ENCODE peak calls at places on chromosome 13, in four cellular contexts. M is body of pancreas, G is pancreas, K is H9. H is an unnamed sample.

GRCh38 chr13:106917673-106918652 is 350.0 kb upstream of the ARGLU1 start:
- DNase-seq in M (peak), G (peak), K (peak), H (peak)

GRCh38 chr13:101309014-101309619 is 107.2 kb downstream of the NALCN start:
- DNase-seq in M (no peak), G (no peak), K (no peak), H (no peak)

GRCh38 chr13:108779308-108779707 is 149.9 kb downstream of the MYO16 start:
- DNase-seq in M (no peak), G (no peak), K (peak), H (no peak)

GRCh38 chr13:98476106-98476505 is 100.8 kb downstream of the STK24 start:
- DNase-seq in M (no peak), G (no peak), K (peak), H (peak)

GRCh38 chr13:45773944-45774343 is 71.8 kb downstream of the CBY2 start:
- DNase-seq in M (no peak), G (no peak), K (no peak), H (no peak)

GRCh38 chr13:101415358-101416174 is 742 bp downstream of the NALCN start:
- DNase-seq in M (no peak), G (peak), K (no peak), H (peak)

GRCh38 chr13:33228645-33229445 is 56.7 kb downstream of the STARD13 start:
- DNase-seq in M (no peak), G (no peak), K (no peak), H (peak)

GRCh38 chr13:106599875-106600797 is 32.2 kb upstream of the ARGLU1 start:
- DNase-seq in M (no peak), G (no peak), K (no peak), H (no peak)

GRCh38 chr13:30978981-30979956 is 46.8 kb downstream of the TEX26 start:
- DNase-seq in M (peak), G (peak), K (peak), H (peak)

GRCh38 chr13:96994030-96994848 is at the start of gene OXGR1:
- DNase-seq in M (no peak), G (peak), K (peak), H (peak)

GRCh38 chr13:110216006-110216402 is 91.0 kb downstream of the COL4A1 start:
- DNase-seq in M (no peak), G (no peak), K (no peak), H (no peak)

GRCh38 chr13:51770160-51770559 is 33.8 kb downstream of the DHRS12 start:
- DNase-seq in M (peak), G (peak), K (no peak), H (no peak)

GRCh38 chr13:67299731-67300130 is 69.6 kb upstream of the PCDH9 start:
- DNase-seq in M (no peak), G (no peak), K (no peak), H (no peak)

GRCh38 chr13:106617561-106617960 is 49.6 kb upstream of the ARGLU1 start:
- DNase-seq in M (no peak), G (no peak), K (peak), H (no peak)

GRCh38 chr13:64808704-64809103 is 2421.4 kb downstream of the PCDH9 start:
- DNase-seq in M (no peak), G (no peak), K (no peak), H (no peak)

GRCh38 chr13:113863511-113864302 is at the start of gene GAS6:
- DNase-seq in M (peak), G (peak), K (peak), H (peak)

GRCh38 chr13:102203718-102204117 is 198.1 kb downstream of the FGF14 start:
- DNase-seq in M (no peak), G (no peak), K (no peak), H (no peak)

GRCh38 chr13:28819748-28820098 is 416 bp upstream of the MTUS2 start:
- DNase-seq in M (peak), G (peak), K (peak), H (peak)

GRCh38 chr13:91774397-91774796 is 376.0 kb downstream of the GPC5 start:
- DNase-seq in M (no peak), G (no peak), K (no peak), H (no peak)

GRCh38 chr13:99605417-99606321 is 104.4 kb downstream of the TM9SF2 start:
- DNase-seq in M (peak), G (peak), K (peak), H (peak)
- TF ChIP-seq CTCF in M (no peak), G (no peak), K (peak), H (peak)

DNA sequence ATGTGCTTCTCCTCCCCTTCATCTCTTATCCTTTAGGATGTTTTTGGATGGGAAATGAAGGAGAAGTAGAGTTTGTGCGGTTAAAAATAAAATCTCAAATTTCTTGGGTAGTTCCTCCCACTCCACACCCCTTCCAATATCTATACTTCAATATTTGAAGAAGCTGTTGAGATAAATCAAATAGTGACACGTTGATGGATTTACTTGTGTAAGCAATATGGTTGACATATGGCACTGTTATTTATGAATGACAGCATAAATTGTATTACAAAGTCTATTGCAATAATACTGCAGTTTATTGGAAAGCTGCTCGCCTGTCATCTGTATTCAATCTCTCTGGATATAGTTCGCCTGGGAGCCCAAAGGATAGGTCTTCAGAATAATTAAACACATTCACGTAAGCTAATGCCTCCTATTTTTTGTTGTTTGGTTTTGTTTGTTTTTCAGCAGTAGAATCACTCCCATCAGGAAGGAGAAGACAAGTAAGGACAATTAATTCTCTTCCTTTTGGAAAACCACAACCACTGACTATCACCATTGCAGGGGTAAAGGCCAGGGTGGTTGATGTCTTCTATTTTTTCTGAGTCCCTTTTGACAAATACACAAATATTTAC is 5.0 kb upstream of the ZIC2 start:
- DNase-seq in M (no peak), G (no peak), K (no peak), H (no peak)
- TF ChIP-seq CTCF in M (no peak), G (no peak), K (no peak), H (no peak)

DNA sequence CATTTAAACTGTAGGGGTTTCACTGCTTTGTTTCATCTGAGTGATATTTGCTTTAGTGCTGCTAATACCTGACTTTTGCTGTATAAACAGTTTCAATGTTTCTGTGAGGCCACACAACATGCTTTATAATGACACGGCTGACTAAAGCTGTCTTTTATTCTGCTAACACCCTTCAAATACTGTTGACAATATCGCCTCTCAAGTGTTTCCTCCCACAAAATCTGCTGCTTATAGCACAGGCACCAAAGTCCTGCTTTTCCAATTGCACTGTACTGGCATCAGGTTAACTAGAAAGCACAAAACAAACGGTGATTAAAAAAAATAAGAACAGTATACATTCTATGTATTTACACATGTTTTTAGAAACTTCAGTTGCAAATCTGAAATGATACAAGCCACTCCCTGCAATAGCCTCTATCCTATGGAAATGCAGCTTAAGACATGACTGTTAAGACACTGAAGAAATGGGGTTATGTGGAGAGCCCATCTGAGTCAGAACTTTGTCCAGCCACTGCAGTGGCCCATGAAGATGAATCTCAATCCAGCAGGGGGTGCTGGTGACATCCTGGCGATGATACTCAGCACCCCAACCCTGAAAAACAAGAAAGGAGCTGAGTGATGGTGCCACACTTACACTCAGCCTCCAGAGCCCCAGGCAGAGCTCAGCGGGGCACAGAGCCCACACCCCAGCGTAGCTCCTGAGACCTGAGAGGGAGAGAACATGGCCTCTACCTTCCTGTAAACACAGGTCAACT is 29.4 kb downstream of the RFXAP start:
- DNase-seq in M (no peak), G (no peak), K (no peak), H (no peak)
- TF ChIP-seq CTCF in M (no peak), G (no peak), K (peak), H (peak)

GRCh38 chr13:26719356-26719945 is 41.1 kb downstream of the GPR12 start:
- DNase-seq in M (no peak), G (no peak), K (no peak), H (no peak)
- TF ChIP-seq CTCF in M (no peak), G (no peak), K (peak), H (no peak)

DNA sequence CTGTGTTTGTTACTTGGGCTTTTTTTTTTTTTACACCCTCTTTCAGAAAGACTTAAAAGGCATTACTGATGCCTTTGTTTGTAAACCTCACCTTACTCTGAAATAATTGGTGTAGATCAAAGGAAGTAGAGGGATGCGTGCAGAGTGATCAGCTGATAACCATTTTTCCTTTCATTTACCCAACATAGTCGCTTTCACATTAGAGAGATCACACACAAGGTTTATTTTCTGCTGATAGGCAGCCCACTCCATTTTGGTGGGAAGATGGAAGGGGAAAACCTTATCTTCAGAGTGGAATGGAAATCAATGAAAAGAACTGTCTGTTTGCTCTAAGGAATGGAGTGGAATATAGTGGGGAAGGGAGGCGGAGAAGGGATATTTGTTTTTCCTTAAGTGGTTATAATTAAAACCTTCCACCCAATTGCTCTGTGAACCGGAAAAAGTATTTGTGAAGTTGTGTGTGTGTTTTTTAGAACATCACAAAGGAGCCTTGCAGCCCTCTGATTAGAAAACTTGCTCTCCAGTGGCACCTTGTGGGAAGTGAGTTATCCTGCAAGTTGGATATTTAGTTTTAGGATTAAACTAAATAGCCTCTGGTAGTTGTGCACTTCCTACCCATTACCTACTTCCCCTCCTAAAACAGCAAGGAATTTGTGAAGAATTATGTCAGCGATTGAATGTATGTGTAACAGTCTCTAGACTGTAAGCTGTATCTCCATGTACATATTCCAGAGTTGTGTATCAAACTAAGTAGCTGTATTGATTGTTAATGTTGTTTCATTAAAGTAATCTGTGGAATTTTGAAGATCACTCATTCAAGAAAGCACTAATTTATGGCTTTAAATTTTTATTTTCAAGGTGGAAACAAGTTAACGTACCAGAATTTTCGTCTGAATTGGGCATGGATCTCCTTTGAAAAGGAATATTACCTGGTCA is 76.8 kb downstream of the FREM2 start:
- DNase-seq in M (peak), G (no peak), K (peak), H (peak)
- TF ChIP-seq CTCF in M (peak), G (no peak), K (peak), H (peak)

GRCh38 chr13:44763604-44764311 is 187.6 kb upstream of the TSC22D1 start:
- DNase-seq in M (peak), G (peak), K (no peak), H (peak)
- TF ChIP-seq CTCF in M (no peak), G (no peak), K (no peak), H (no peak)

GRCh38 chr13:60335531-60335930 is 61.5 kb upstream of the TDRD3 start:
- DNase-seq in M (no peak), G (no peak), K (no peak), H (no peak)
- TF ChIP-seq CTCF in M (peak), G (peak), K (peak), H (peak)

GRCh38 chr13:26440111-26440510 is 117.4 kb upstream of the WASF3 start:
- DNase-seq in M (no peak), G (no peak), K (no peak), H (no peak)

GRCh38 chr13:26449063-26449848 is 108.2 kb upstream of the WASF3 start:
- DNase-seq in M (no peak), G (no peak), K (no peak), H (no peak)

GRCh38 chr13:26442541-26442940 is 114.9 kb upstream of the WASF3 start:
- DNase-seq in M (no peak), G (no peak), K (no peak), H (no peak)

GRCh38 chr13:26446751-26447150 is 110.7 kb upstream of the WASF3 start:
- DNase-seq in M (no peak), G (no peak), K (no peak), H (no peak)

DNA sequence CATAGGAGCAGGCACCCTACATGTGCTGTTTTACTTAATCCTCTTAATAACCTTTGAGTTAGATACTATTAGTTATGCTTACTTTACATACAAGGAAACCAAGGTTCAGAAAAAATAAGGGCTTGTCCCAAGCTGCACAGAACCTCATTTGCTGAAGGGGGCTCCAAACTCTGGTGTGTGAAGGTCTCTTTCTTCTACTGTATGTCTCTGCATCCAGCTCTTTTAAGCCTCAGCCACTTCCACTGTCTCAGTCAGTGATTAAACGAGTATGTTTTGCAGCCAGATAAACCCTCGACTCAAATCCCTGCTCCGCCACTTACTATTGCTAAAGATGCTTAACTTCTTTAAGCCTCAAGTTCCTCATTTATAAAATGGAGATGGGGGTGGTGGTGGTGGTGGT is 112.4 kb upstream of the WASF3 start:
- DNase-seq in M (no peak), G (no peak), K (no peak), H (no peak)
- TF ChIP-seq CTCF in M (no peak), G (no peak), K (no peak), H (no peak)